ENCODE peak calls at places on chromosomes 4 and X, in seven cellular contexts. X is iris pigment epithelial cell; T is HEK293T; R is GM20000; A is activated gamma-delta T cell treated with anti-CD3 and anti-CD28 coated beads, Interleukin-2, amount 50 U/mL, for 16 hours; K is CD8-positive, alpha-beta memory T cell; W is nephron progenitor cell. V is an unnamed sample.

GRCh38 chr4:176789955-176790354 is 2.8 kb downstream of the VEGFC start:
- DNase-seq in X (peak), T (peak), R (peak), A (no peak), K (no peak), W (no peak), V (no peak)

GRCh38 chr4:118774989-118775388 is 60.9 kb downstream of the SEC24D start:
- DNase-seq in X (peak), T (no peak), R (no peak), A (no peak), K (no peak), W (no peak), V (no peak)

GRCh38 chr4:94459462-94460161 is 7.9 kb downstream of the PDLIM5 start:
- DNase-seq in X (no peak), T (no peak), R (no peak), A (no peak), K (no peak), W (no peak), V (no peak)

GRCh38 chr4:6354119-6354518 is 84.5 kb downstream of the WFS1 start:
- DNase-seq in X (no peak), T (no peak), R (no peak), A (no peak), K (no peak), W (no peak), V (no peak)

GRCh38 chrX:125505207-125505606 is 185.5 kb downstream of the TEX13C start:
- DNase-seq in X (peak), T (no peak), R (no peak), A (no peak), K (no peak), W (no peak), V (no peak)

GRCh38 chrX:46169808-46170207 is 375.4 kb downstream of the ZNF674 start:
- DNase-seq in X (no peak), T (no peak), R (no peak), A (no peak), K (no peak), W (no peak), V (no peak)

GRCh38 chr4:121697626-121698025 is 846 bp upstream of the ANXA5 start:
- DNase-seq in X (no peak), T (no peak), R (peak), A (no peak), K (peak), W (no peak), V (no peak)

GRCh38 chr4:175807596-175807995 is 4.5 kb downstream of the GPM6A start:
- DNase-seq in X (no peak), T (no peak), R (no peak), A (no peak), K (no peak), W (no peak), V (no peak)

GRCh38 chrX:39456894-39457600 is 640.7 kb downstream of the BCOR start:
- DNase-seq in X (peak), T (no peak), R (no peak), A (no peak), K (no peak), W (no peak), V (no peak)

GRCh38 chr4:4395849-4396627 is 9.1 kb downstream of the NSG1 start:
- DNase-seq in X (peak), T (no peak), R (peak), A (no peak), K (no peak), W (peak), V (no peak)

GRCh38 chr4:9146967-9147366 is 23.2 kb upstream of the FAM90A26 start:
- DNase-seq in X (no peak), T (no peak), R (no peak), A (no peak), K (no peak), W (no peak), V (no peak)

GRCh38 chrX:4277122-4277521 is 563.7 kb upstream of the PRKX start:
- DNase-seq in X (no peak), T (peak), R (no peak), A (no peak), K (no peak), W (no peak), V (no peak)

GRCh38 chr4:13542577-13543042 is 1.7 kb downstream of the NKX3-2 start:
- DNase-seq in X (no peak), T (no peak), R (peak), A (no peak), K (no peak), W (no peak), V (no peak)

GRCh38 chr4:123862812-123863211 is 466.2 kb downstream of the SPRY1 start:
- DNase-seq in X (no peak), T (no peak), R (no peak), A (no peak), K (no peak), W (no peak), V (no peak)

GRCh38 chr4:186069734-186070133 is 778 bp downstream of the TLR3 start:
- DNase-seq in X (no peak), T (no peak), R (no peak), A (no peak), K (no peak), W (no peak), V (no peak)

GRCh38 chr4:56099378-56099786 is 150.6 kb downstream of the CEP135 start:
- DNase-seq in X (peak), T (no peak), R (no peak), A (no peak), K (no peak), W (no peak), V (peak)

GRCh38 chrX:123731987-123732678 is 719 bp downstream of the THOC2 start:
- DNase-seq in X (no peak), T (peak), R (no peak), A (no peak), K (peak), W (peak), V (no peak)

GRCh38 chr4:169909479-169909878 is 116.7 kb downstream of the MFAP3L start:
- DNase-seq in X (no peak), T (no peak), R (no peak), A (no peak), K (no peak), W (no peak), V (no peak)

GRCh38 chr4:89363786-89364185 is 56.2 kb upstream of the GPRIN3 start:
- DNase-seq in X (no peak), T (no peak), R (no peak), A (no peak), K (no peak), W (no peak), V (no peak)

GRCh38 chr4:134935320-134935719 is 733.7 kb upstream of the PABPC4L start:
- DNase-seq in X (peak), T (peak), R (no peak), A (no peak), K (no peak), W (peak), V (no peak)

GRCh38 chrX:14598330-14598729 is 69.0 kb downstream of the GLRA2 start:
- DNase-seq in X (no peak), T (no peak), R (no peak), A (no peak), K (no peak), W (no peak), V (no peak)

GRCh38 chr4:36054750-36055467 is 189.4 kb downstream of the ARAP2 start:
- DNase-seq in X (peak), T (no peak), R (no peak), A (no peak), K (no peak), W (no peak), V (no peak)

GRCh38 chr4:8543623-8544022 is 36.6 kb upstream of the GPR78 start:
- DNase-seq in X (no peak), T (no peak), R (no peak), A (no peak), K (no peak), W (no peak), V (no peak)

GRCh38 chr4:153486281-153487151 is 20.4 kb downstream of the TMEM131L start:
- DNase-seq in X (peak), T (no peak), R (no peak), A (no peak), K (no peak), W (no peak), V (no peak)

GRCh38 chr4:153409924-153410501 is 56.1 kb upstream of the TMEM131L start:
- DNase-seq in X (peak), T (no peak), R (no peak), A (no peak), K (no peak), W (no peak), V (no peak)

GRCh38 chrX:132216806-132217202 is 2.4 kb downstream of the RAP2C start:
- DNase-seq in X (peak), T (no peak), R (no peak), A (no peak), K (peak), W (no peak), V (peak)